ENCODE peak calls at places on chromosomes 16 and 17, in five cellular contexts. One of them, this sample, is unnamed.

GRCh38 chr17:57530026-57530425 is 215.1 kb downstream of the CCDC182 start:
- DNase-seq in fibroblast of villous mesenchyme: no peak
- DNase-seq in lower leg skin: no peak
- DNase-seq in amygdala: no peak
- DNase-seq in fibroblast of pulmonary artery: no peak
- DNase-seq in this sample: no peak

GRCh38 chr16:75491876-75492275 is 3.4 kb downstream of the CHST6 start:
- DNase-seq in amygdala: peak
- DNase-seq in fibroblast of villous mesenchyme: no peak
- DNase-seq in fibroblast of pulmonary artery: no peak
- DNase-seq in lower leg skin: no peak
- DNase-seq in this sample: no peak

GRCh38 chr16:1494129-1494640 is 1.0 kb downstream of the TELO2 start:
- DNase-seq in fibroblast of villous mesenchyme: peak
- DNase-seq in amygdala: no peak
- DNase-seq in fibroblast of pulmonary artery: peak
- DNase-seq in lower leg skin: no peak
- DNase-seq in this sample: peak

GRCh38 chr17:49992191-49992932 is 2.7 kb downstream of the DLX3 start:
- DNase-seq in fibroblast of villous mesenchyme: no peak
- DNase-seq in lower leg skin: no peak
- DNase-seq in amygdala: no peak
- DNase-seq in fibroblast of pulmonary artery: no peak
- DNase-seq in this sample: no peak

GRCh38 chr17:16521070-16521727 is 29.2 kb upstream of the LRRC75A start:
- DNase-seq in lower leg skin: peak
- DNase-seq in fibroblast of pulmonary artery: peak
- DNase-seq in amygdala: peak
- DNase-seq in fibroblast of villous mesenchyme: peak
- DNase-seq in this sample: peak

GRCh38 chr16:66652661-66653060 is 43.9 kb downstream of the CMTM4 start:
- DNase-seq in amygdala: no peak
- DNase-seq in lower leg skin: no peak
- DNase-seq in fibroblast of villous mesenchyme: no peak
- DNase-seq in fibroblast of pulmonary artery: no peak
- DNase-seq in this sample: no peak

GRCh38 chr16:30602595-30603277 is 7.5 kb downstream of the ZNF689 start:
- DNase-seq in fibroblast of pulmonary artery: peak
- DNase-seq in amygdala: no peak
- DNase-seq in fibroblast of villous mesenchyme: peak
- DNase-seq in lower leg skin: no peak
- DNase-seq in this sample: no peak

GRCh38 chr16:71412270-71413160 is 29.3 kb downstream of the TLE7 start:
- DNase-seq in fibroblast of pulmonary artery: peak
- DNase-seq in lower leg skin: peak
- DNase-seq in fibroblast of villous mesenchyme: peak
- DNase-seq in amygdala: no peak
- DNase-seq in this sample: peak

GRCh38 chr17:63841350-63842172 is 924 bp downstream of the SMARCD2 start:
- DNase-seq in fibroblast of villous mesenchyme: peak
- DNase-seq in lower leg skin: peak
- DNase-seq in amygdala: no peak
- DNase-seq in fibroblast of pulmonary artery: peak
- DNase-seq in this sample: peak

GRCh38 chr17:13520899-13521572 is 80.7 kb downstream of the HS3ST3A1 start:
- DNase-seq in lower leg skin: no peak
- DNase-seq in fibroblast of pulmonary artery: peak
- DNase-seq in fibroblast of villous mesenchyme: peak
- DNase-seq in amygdala: no peak
- DNase-seq in this sample: peak

This sample was measured in iris pigment epithelial cell.